ENCODE peak calls at places on chromosome 12, in six cellular contexts. One of them, this sample, is unnamed.

GRCh38 chr12:63940295-63940997 is 95.9 kb downstream of the SRGAP1 start:
- DNase-seq in fibroblast of the aortic adventitia: no peak
- DNase-seq in bronchial epithelial cell: no peak
- DNase-seq in GM12865: no peak
- DNase-seq in pancreas: no peak
- DNase-seq in psoas muscle: no peak
- DNase-seq in this sample: no peak

GRCh38 chr12:30888241-30888640 is 38.3 kb upstream of the TSPAN11 start:
- DNase-seq in fibroblast of the aortic adventitia: no peak
- DNase-seq in bronchial epithelial cell: no peak
- DNase-seq in GM12865: no peak
- DNase-seq in pancreas: no peak
- DNase-seq in psoas muscle: no peak
- DNase-seq in this sample: no peak

GRCh38 chr12:50764116-50764860 is 387 bp downstream of the ATF1 start:
- DNase-seq in fibroblast of the aortic adventitia: peak
- DNase-seq in bronchial epithelial cell: peak
- DNase-seq in GM12865: no peak
- DNase-seq in pancreas: peak
- DNase-seq in psoas muscle: peak
- DNase-seq in this sample: peak

GRCh38 chr12:111529424-111530368 is 69.4 kb downstream of the ATXN2 start:
- DNase-seq in fibroblast of the aortic adventitia: peak
- DNase-seq in bronchial epithelial cell: peak
- DNase-seq in GM12865: peak
- DNase-seq in pancreas: peak
- DNase-seq in psoas muscle: no peak
- DNase-seq in this sample: peak

GRCh38 chr12:103093499-103094106 is 136.1 kb downstream of the ASCL1 start:
- DNase-seq in fibroblast of the aortic adventitia: no peak
- DNase-seq in bronchial epithelial cell: no peak
- DNase-seq in GM12865: no peak
- DNase-seq in pancreas: no peak
- DNase-seq in psoas muscle: no peak
- DNase-seq in this sample: peak

GRCh38 chr12:111440152-111440551 is 34.4 kb downstream of the SH2B3 start:
- DNase-seq in fibroblast of the aortic adventitia: no peak
- DNase-seq in bronchial epithelial cell: no peak
- DNase-seq in GM12865: no peak
- DNase-seq in pancreas: no peak
- DNase-seq in psoas muscle: no peak
- DNase-seq in this sample: no peak

GRCh38 chr12:93823616-93824410 is 146.6 kb downstream of the CRADD start:
- DNase-seq in fibroblast of the aortic adventitia: peak
- DNase-seq in bronchial epithelial cell: no peak
- DNase-seq in GM12865: no peak
- DNase-seq in pancreas: no peak
- DNase-seq in psoas muscle: no peak
- DNase-seq in this sample: no peak

GRCh38 chr12:46507766-46508165 is 135.2 kb upstream of the SLC38A2 start:
- DNase-seq in fibroblast of the aortic adventitia: peak
- DNase-seq in bronchial epithelial cell: peak
- DNase-seq in GM12865: no peak
- DNase-seq in pancreas: no peak
- DNase-seq in psoas muscle: no peak
- DNase-seq in this sample: peak

GRCh38 chr12:4270016-4270669 is 3.4 kb upstream of the CCND2 start:
- DNase-seq in fibroblast of the aortic adventitia: no peak
- DNase-seq in bronchial epithelial cell: peak
- DNase-seq in GM12865: no peak
- DNase-seq in pancreas: no peak
- DNase-seq in psoas muscle: no peak
- DNase-seq in this sample: peak

GRCh38 chr12:6322352-6322751 is 11.9 kb downstream of the PLEKHG6 start:
- DNase-seq in fibroblast of the aortic adventitia: no peak
- DNase-seq in bronchial epithelial cell: no peak
- DNase-seq in GM12865: no peak
- DNase-seq in pancreas: no peak
- DNase-seq in psoas muscle: peak
- DNase-seq in this sample: no peak

GRCh38 chr12:115444336-115444735 is 760.4 kb upstream of the TBX3 start:
- DNase-seq in fibroblast of the aortic adventitia: no peak
- DNase-seq in bronchial epithelial cell: no peak
- DNase-seq in GM12865: no peak
- DNase-seq in pancreas: no peak
- DNase-seq in psoas muscle: no peak
- DNase-seq in this sample: no peak

GRCh38 chr12:93111791-93112208 is 182.7 kb upstream of the EEA1 start:
- DNase-seq in fibroblast of the aortic adventitia: no peak
- DNase-seq in bronchial epithelial cell: peak
- DNase-seq in GM12865: no peak
- DNase-seq in pancreas: no peak
- DNase-seq in psoas muscle: no peak
- DNase-seq in this sample: peak

GRCh38 chr12:27751386-27752047 is 28.5 kb upstream of the KLHL42 start:
- DNase-seq in fibroblast of the aortic adventitia: no peak
- DNase-seq in bronchial epithelial cell: peak
- DNase-seq in GM12865: no peak
- DNase-seq in pancreas: peak
- DNase-seq in psoas muscle: no peak
- DNase-seq in this sample: peak

GRCh38 chr12:96237465-96238077 is 43.4 kb downstream of the ELK3 start:
- DNase-seq in fibroblast of the aortic adventitia: peak
- DNase-seq in bronchial epithelial cell: peak
- DNase-seq in GM12865: no peak
- DNase-seq in pancreas: no peak
- DNase-seq in psoas muscle: peak
- DNase-seq in this sample: peak

GRCh38 chr12:6967548-6968100 is 2.8 kb downstream of the PHB2 start:
- DNase-seq in fibroblast of the aortic adventitia: no peak
- DNase-seq in bronchial epithelial cell: no peak
- DNase-seq in GM12865: no peak
- DNase-seq in pancreas: no peak
- DNase-seq in psoas muscle: no peak
- DNase-seq in this sample: no peak

GRCh38 chr12:122950276-122950675 is 16.0 kb downstream of the ABCB9 start:
- DNase-seq in fibroblast of the aortic adventitia: no peak
- DNase-seq in bronchial epithelial cell: no peak
- DNase-seq in GM12865: no peak
- DNase-seq in pancreas: no peak
- DNase-seq in psoas muscle: no peak
- DNase-seq in this sample: no peak

GRCh38 chr12:53750812-53751335 is 905 bp downstream of the CISTR start:
- DNase-seq in fibroblast of the aortic adventitia: no peak
- DNase-seq in bronchial epithelial cell: no peak
- DNase-seq in GM12865: peak
- DNase-seq in pancreas: peak
- DNase-seq in psoas muscle: peak
- DNase-seq in this sample: no peak

DNA sequence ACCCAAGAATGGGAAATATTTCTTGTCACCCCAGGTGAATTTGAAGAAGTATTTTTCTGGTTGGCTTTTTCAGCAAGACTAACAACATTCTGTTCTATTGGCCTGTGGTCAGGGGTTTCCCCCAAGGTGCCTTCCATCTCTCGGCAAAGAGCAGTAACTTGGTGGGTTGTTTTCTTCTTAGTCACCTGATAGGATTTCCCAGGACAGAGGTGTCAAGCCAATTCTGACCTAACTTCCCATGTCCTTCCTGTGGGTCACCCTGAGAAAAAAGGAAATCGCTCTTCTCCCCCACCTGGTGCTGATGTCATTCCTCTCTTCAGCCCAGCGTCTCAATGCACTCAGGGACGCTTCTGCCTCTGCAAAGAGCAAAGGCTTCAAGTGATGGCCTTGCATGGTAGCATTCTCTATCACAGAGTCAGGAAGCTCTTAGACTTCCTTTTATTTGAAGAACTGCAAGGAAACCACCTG is 16.1 kb upstream of the IFNG start:
- DNase-seq in fibroblast of the aortic adventitia: no peak
- DNase-seq in bronchial epithelial cell: no peak
- DNase-seq in GM12865: peak
- DNase-seq in pancreas: no peak
- DNase-seq in psoas muscle: no peak
- DNase-seq in this sample: no peak
- TF ChIP-seq CTCF in fibroblast of the aortic adventitia: no peak
- TF ChIP-seq CTCF in bronchial epithelial cell: no peak
- TF ChIP-seq CTCF in GM12865: no peak
- TF ChIP-seq CTCF in pancreas: no peak
- TF ChIP-seq CTCF in psoas muscle: no peak
- TF ChIP-seq CTCF in this sample: no peak

GRCh38 chr12:67067453-67068203 is 201.5 kb upstream of the CAND1 start:
- DNase-seq in fibroblast of the aortic adventitia: no peak
- DNase-seq in bronchial epithelial cell: peak
- DNase-seq in GM12865: no peak
- DNase-seq in pancreas: no peak
- DNase-seq in psoas muscle: no peak
- DNase-seq in this sample: peak
- H3K4me3 ChIP-seq in fibroblast of the aortic adventitia: no peak
- H3K4me3 ChIP-seq in bronchial epithelial cell: peak
- H3K4me3 ChIP-seq in GM12865: no peak
- H3K4me3 ChIP-seq in pancreas: no peak
- H3K4me3 ChIP-seq in psoas muscle: no peak
- H3K4me3 ChIP-seq in this sample: peak

GRCh38 chr12:26406391-26406790 is 211.0 kb downstream of the SSPN start:
- DNase-seq in fibroblast of the aortic adventitia: no peak
- DNase-seq in bronchial epithelial cell: no peak
- DNase-seq in GM12865: no peak
- DNase-seq in pancreas: no peak
- DNase-seq in psoas muscle: no peak
- DNase-seq in this sample: no peak

GRCh38 chr12:26401874-26402273 is 206.5 kb downstream of the SSPN start:
- DNase-seq in fibroblast of the aortic adventitia: no peak
- DNase-seq in bronchial epithelial cell: no peak
- DNase-seq in GM12865: no peak
- DNase-seq in pancreas: no peak
- DNase-seq in psoas muscle: no peak
- DNase-seq in this sample: no peak

GRCh38 chr12:26400627-26401026 is 205.3 kb downstream of the SSPN start:
- DNase-seq in fibroblast of the aortic adventitia: no peak
- DNase-seq in bronchial epithelial cell: no peak
- DNase-seq in GM12865: no peak
- DNase-seq in pancreas: no peak
- DNase-seq in psoas muscle: no peak
- DNase-seq in this sample: no peak

GRCh38 chr12:26403601-26404000 is 208.2 kb downstream of the SSPN start:
- DNase-seq in fibroblast of the aortic adventitia: no peak
- DNase-seq in bronchial epithelial cell: peak
- DNase-seq in GM12865: no peak
- DNase-seq in pancreas: no peak
- DNase-seq in psoas muscle: no peak
- DNase-seq in this sample: no peak

GRCh38 chr12:26402648-26403047 is 207.3 kb downstream of the SSPN start:
- DNase-seq in fibroblast of the aortic adventitia: no peak
- DNase-seq in bronchial epithelial cell: peak
- DNase-seq in GM12865: no peak
- DNase-seq in pancreas: peak
- DNase-seq in psoas muscle: no peak
- DNase-seq in this sample: peak
- TF ChIP-seq CTCF in fibroblast of the aortic adventitia: no peak
- TF ChIP-seq CTCF in bronchial epithelial cell: peak
- TF ChIP-seq CTCF in GM12865: no peak
- TF ChIP-seq CTCF in pancreas: peak
- TF ChIP-seq CTCF in psoas muscle: peak
- TF ChIP-seq CTCF in this sample: peak

GRCh38 chr12:132488127-132489077 is 1.5 kb upstream of the FBRSL1 start:
- DNase-seq in fibroblast of the aortic adventitia: no peak
- DNase-seq in bronchial epithelial cell: no peak
- DNase-seq in GM12865: peak
- DNase-seq in pancreas: no peak
- DNase-seq in psoas muscle: peak
- DNase-seq in this sample: no peak
- H3K4me3 ChIP-seq in fibroblast of the aortic adventitia: no peak
- H3K4me3 ChIP-seq in bronchial epithelial cell: no peak
- H3K4me3 ChIP-seq in GM12865: peak
- H3K4me3 ChIP-seq in pancreas: no peak
- H3K4me3 ChIP-seq in psoas muscle: peak
- H3K4me3 ChIP-seq in this sample: no peak

DNA sequence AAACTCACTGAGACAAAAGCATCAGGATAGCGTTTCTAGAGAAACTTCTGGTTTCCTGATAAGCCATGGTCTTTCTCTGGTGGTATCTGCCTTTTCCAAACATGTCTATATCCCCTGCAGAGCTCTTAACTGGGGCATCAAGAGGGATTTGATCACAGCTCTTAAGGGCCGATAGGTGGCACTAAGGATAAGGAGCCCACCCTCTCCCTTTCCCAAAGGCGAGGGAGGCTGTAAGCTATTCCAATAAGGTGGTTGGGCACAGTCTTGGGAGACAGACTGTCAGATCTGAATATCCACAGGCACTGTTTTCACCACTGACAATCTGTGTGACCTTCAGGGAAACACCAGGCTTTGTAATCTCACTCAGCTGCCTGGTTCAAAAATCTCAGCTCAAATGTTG is 206.0 kb downstream of the ADGRD1 start:
- DNase-seq in fibroblast of the aortic adventitia: no peak
- DNase-seq in bronchial epithelial cell: no peak
- DNase-seq in GM12865: no peak
- DNase-seq in pancreas: no peak
- DNase-seq in psoas muscle: no peak
- DNase-seq in this sample: no peak
- TF ChIP-seq CTCF in fibroblast of the aortic adventitia: no peak
- TF ChIP-seq CTCF in bronchial epithelial cell: no peak
- TF ChIP-seq CTCF in GM12865: no peak
- TF ChIP-seq CTCF in pancreas: no peak
- TF ChIP-seq CTCF in psoas muscle: no peak
- TF ChIP-seq CTCF in this sample: no peak

GRCh38 chr12:180445-180844 is 33.5 kb downstream of the SLC6A12 start:
- DNase-seq in fibroblast of the aortic adventitia: no peak
- DNase-seq in bronchial epithelial cell: no peak
- DNase-seq in GM12865: peak
- DNase-seq in pancreas: no peak
- DNase-seq in psoas muscle: no peak
- DNase-seq in this sample: no peak

GRCh38 chr12:179885-180284 is 34.1 kb downstream of the SLC6A12 start:
- DNase-seq in fibroblast of the aortic adventitia: no peak
- DNase-seq in bronchial epithelial cell: no peak
- DNase-seq in GM12865: no peak
- DNase-seq in pancreas: no peak
- DNase-seq in psoas muscle: no peak
- DNase-seq in this sample: no peak

GRCh38 chr12:179131-179884 is 34.6 kb downstream of the SLC6A12 start:
- DNase-seq in fibroblast of the aortic adventitia: no peak
- DNase-seq in bronchial epithelial cell: no peak
- DNase-seq in GM12865: no peak
- DNase-seq in pancreas: no peak
- DNase-seq in psoas muscle: no peak
- DNase-seq in this sample: no peak

GRCh38 chr12:182381-182883 is 31.5 kb downstream of the SLC6A12 start:
- DNase-seq in fibroblast of the aortic adventitia: peak
- DNase-seq in bronchial epithelial cell: peak
- DNase-seq in GM12865: no peak
- DNase-seq in pancreas: no peak
- DNase-seq in psoas muscle: peak
- DNase-seq in this sample: peak

DNA sequence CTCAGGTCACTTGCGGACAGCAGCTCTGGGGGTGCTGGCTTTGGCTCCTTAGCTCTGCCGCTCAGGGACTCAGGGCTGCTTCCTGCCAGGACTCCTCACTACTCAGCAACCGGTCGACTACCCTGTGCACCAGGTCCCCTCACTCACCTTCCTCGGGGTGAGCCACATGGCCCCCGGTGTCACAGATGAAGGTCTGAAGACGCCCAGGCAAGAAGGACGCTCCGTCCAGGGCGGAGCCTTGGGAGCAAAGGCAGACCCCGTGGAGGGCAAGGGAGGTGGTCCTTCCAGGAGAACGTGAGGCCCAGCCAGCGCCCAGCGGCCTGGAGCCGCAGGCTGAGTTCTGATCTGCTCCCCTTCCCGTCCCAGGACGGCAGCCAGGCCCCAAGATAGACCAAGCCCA is 32.0 kb downstream of the SLC6A12 start:
- DNase-seq in fibroblast of the aortic adventitia: no peak
- DNase-seq in bronchial epithelial cell: no peak
- DNase-seq in GM12865: no peak
- DNase-seq in pancreas: no peak
- DNase-seq in psoas muscle: no peak
- DNase-seq in this sample: no peak
- H3K4me3 ChIP-seq in fibroblast of the aortic adventitia: no peak
- H3K4me3 ChIP-seq in bronchial epithelial cell: no peak
- H3K4me3 ChIP-seq in GM12865: no peak
- H3K4me3 ChIP-seq in pancreas: no peak
- H3K4me3 ChIP-seq in psoas muscle: peak
- H3K4me3 ChIP-seq in this sample: no peak